ENCODE peak calls at places on chromosomes 1 and 21, in five cellular contexts. One of them, this sample, is unnamed.

GRCh38 chr1:162074548-162074947 is 5.1 kb downstream of the NOS1AP start:
- DNase-seq in IMR-90: no peak
- DNase-seq in mammary epithelial cell: peak
- DNase-seq in lower lobe of right lung: no peak
- DNase-seq in neural progenitor cell: no peak
- DNase-seq in this sample: no peak

GRCh38 chr1:65420590-65421340 is at the start of the genes LEPR and LEPROT:
- DNase-seq in IMR-90: peak
- DNase-seq in lower lobe of right lung: no peak
- DNase-seq in mammary epithelial cell: peak
- DNase-seq in neural progenitor cell: peak
- DNase-seq in this sample: no peak

GRCh38 chr1:203038217-203038741 is 12.0 kb downstream of the PPFIA4 start:
- DNase-seq in mammary epithelial cell: peak
- DNase-seq in IMR-90: peak
- DNase-seq in neural progenitor cell: no peak
- DNase-seq in lower lobe of right lung: no peak
- DNase-seq in this sample: no peak

GRCh38 chr1:29811247-29811646 is 574.9 kb downstream of the PTPRU start:
- DNase-seq in lower lobe of right lung: no peak
- DNase-seq in neural progenitor cell: no peak
- DNase-seq in IMR-90: no peak
- DNase-seq in mammary epithelial cell: no peak
- DNase-seq in this sample: no peak

GRCh38 chr1:214899908-214900470 is 182.5 kb upstream of the KCNK2 start:
- DNase-seq in mammary epithelial cell: no peak
- DNase-seq in neural progenitor cell: peak
- DNase-seq in lower lobe of right lung: no peak
- DNase-seq in IMR-90: peak
- DNase-seq in this sample: no peak

GRCh38 chr1:228320394-228320793 is 86.2 kb downstream of the TRIM11 start:
- DNase-seq in IMR-90: no peak
- DNase-seq in lower lobe of right lung: no peak
- DNase-seq in neural progenitor cell: no peak
- DNase-seq in mammary epithelial cell: no peak
- DNase-seq in this sample: no peak

GRCh38 chr1:147892216-147892615 is 10.4 kb upstream of the GJA8 start:
- DNase-seq in lower lobe of right lung: no peak
- DNase-seq in neural progenitor cell: peak
- DNase-seq in IMR-90: no peak
- DNase-seq in mammary epithelial cell: no peak
- DNase-seq in this sample: no peak

GRCh38 chr1:205407970-205408369 is 13.9 kb downstream of the LEMD1 start:
- DNase-seq in mammary epithelial cell: no peak
- DNase-seq in lower lobe of right lung: no peak
- DNase-seq in neural progenitor cell: no peak
- DNase-seq in IMR-90: no peak
- DNase-seq in this sample: no peak

GRCh38 chr1:53309802-53310201 is 18.1 kb downstream of the LRP8 start:
- DNase-seq in lower lobe of right lung: no peak
- DNase-seq in neural progenitor cell: no peak
- DNase-seq in IMR-90: no peak
- DNase-seq in mammary epithelial cell: no peak
- DNase-seq in this sample: no peak

GRCh38 chr1:106846656-106847055 is 209.8 kb upstream of the PRMT6 start:
- DNase-seq in neural progenitor cell: no peak
- DNase-seq in mammary epithelial cell: no peak
- DNase-seq in lower lobe of right lung: no peak
- DNase-seq in IMR-90: no peak
- DNase-seq in this sample: no peak

GRCh38 chr21:45962531-45963224 is 18.9 kb upstream of the COL6A1 start:
- DNase-seq in lower lobe of right lung: no peak
- DNase-seq in neural progenitor cell: no peak
- DNase-seq in mammary epithelial cell: no peak
- DNase-seq in IMR-90: no peak
- DNase-seq in this sample: no peak

GRCh38 chr1:244995602-244996400 is 131.5 kb upstream of the HNRNPU start:
- DNase-seq in IMR-90: no peak
- DNase-seq in lower lobe of right lung: no peak
- DNase-seq in mammary epithelial cell: no peak
- DNase-seq in neural progenitor cell: no peak
- DNase-seq in this sample: no peak

GRCh38 chr1:37978541-37978940 is 11.3 kb downstream of the SF3A3 start:
- DNase-seq in mammary epithelial cell: no peak
- DNase-seq in neural progenitor cell: no peak
- DNase-seq in IMR-90: no peak
- DNase-seq in lower lobe of right lung: no peak
- DNase-seq in this sample: no peak

GRCh38 chr1:84253891-84254290 is 47.6 kb upstream of the SAMD13 start:
- DNase-seq in neural progenitor cell: no peak
- DNase-seq in mammary epithelial cell: peak
- DNase-seq in IMR-90: peak
- DNase-seq in lower lobe of right lung: peak
- DNase-seq in this sample: no peak

GRCh38 chr1:7384679-7385078 is 386.4 kb upstream of the VAMP3 start:
- DNase-seq in mammary epithelial cell: no peak
- DNase-seq in neural progenitor cell: no peak
- DNase-seq in IMR-90: no peak
- DNase-seq in lower lobe of right lung: no peak
- DNase-seq in this sample: no peak

GRCh38 chr1:23624440-23624839 is 65.1 kb upstream of the ID3 start:
- DNase-seq in mammary epithelial cell: no peak
- DNase-seq in IMR-90: no peak
- DNase-seq in lower lobe of right lung: no peak
- DNase-seq in neural progenitor cell: no peak
- DNase-seq in this sample: no peak

GRCh38 chr1:53519412-53519811 is 60.2 kb downstream of the DMRTB1 start:
- DNase-seq in mammary epithelial cell: no peak
- DNase-seq in neural progenitor cell: peak
- DNase-seq in lower lobe of right lung: no peak
- DNase-seq in IMR-90: no peak
- DNase-seq in this sample: peak

GRCh38 chr1:98706173-98706848 is 44.8 kb downstream of the SNX7 start:
- DNase-seq in lower lobe of right lung: no peak
- DNase-seq in IMR-90: peak
- DNase-seq in mammary epithelial cell: no peak
- DNase-seq in neural progenitor cell: no peak
- DNase-seq in this sample: no peak

GRCh38 chr21:38506606-38507331 is 8.5 kb upstream of the ERG start:
- DNase-seq in neural progenitor cell: peak
- DNase-seq in IMR-90: no peak
- DNase-seq in mammary epithelial cell: no peak
- DNase-seq in lower lobe of right lung: no peak
- DNase-seq in this sample: no peak

GRCh38 chr1:110056776-110057175 is 13.7 kb downstream of the ALX3 start:
- DNase-seq in lower lobe of right lung: no peak
- DNase-seq in neural progenitor cell: no peak
- DNase-seq in mammary epithelial cell: peak
- DNase-seq in IMR-90: peak
- DNase-seq in this sample: no peak

DNA sequence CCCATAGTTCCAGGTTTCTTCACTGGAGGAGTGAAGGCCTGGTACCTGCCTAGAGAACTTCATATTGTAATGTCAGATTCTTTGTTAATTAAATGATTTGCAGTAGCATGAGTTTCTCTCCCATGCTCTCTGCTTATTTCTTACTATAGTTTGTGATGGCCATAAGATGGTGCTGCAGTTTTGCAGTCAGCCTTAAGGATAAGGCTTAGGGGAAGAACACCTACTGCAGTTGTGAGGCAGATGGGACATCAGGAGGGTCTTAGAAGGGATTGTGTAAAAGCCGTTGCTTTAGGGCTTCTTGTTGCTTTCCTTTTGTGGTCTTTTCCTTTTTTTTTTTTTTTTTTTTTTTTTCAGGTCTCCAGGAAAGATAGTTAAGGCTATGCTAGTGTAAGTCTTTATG is 61.8 kb downstream of the MACF1 start:
- DNase-seq in neural progenitor cell: peak
- DNase-seq in lower lobe of right lung: no peak
- DNase-seq in mammary epithelial cell: no peak
- DNase-seq in IMR-90: no peak
- DNase-seq in this sample: no peak
- TF ChIP-seq CTCF in neural progenitor cell: peak
- TF ChIP-seq CTCF in lower lobe of right lung: no peak
- TF ChIP-seq CTCF in mammary epithelial cell: peak
- TF ChIP-seq CTCF in IMR-90: peak
- TF ChIP-seq CTCF in this sample: no peak

GRCh38 chr1:32500387-32501209 is 35.7 kb downstream of the ZBTB8B start:
- DNase-seq in mammary epithelial cell: peak
- DNase-seq in IMR-90: peak
- DNase-seq in lower lobe of right lung: peak
- DNase-seq in neural progenitor cell: peak
- DNase-seq in this sample: peak
- TF ChIP-seq CTCF in mammary epithelial cell: no peak
- TF ChIP-seq CTCF in IMR-90: no peak
- TF ChIP-seq CTCF in lower lobe of right lung: no peak
- TF ChIP-seq CTCF in neural progenitor cell: peak
- TF ChIP-seq CTCF in this sample: no peak

DNA sequence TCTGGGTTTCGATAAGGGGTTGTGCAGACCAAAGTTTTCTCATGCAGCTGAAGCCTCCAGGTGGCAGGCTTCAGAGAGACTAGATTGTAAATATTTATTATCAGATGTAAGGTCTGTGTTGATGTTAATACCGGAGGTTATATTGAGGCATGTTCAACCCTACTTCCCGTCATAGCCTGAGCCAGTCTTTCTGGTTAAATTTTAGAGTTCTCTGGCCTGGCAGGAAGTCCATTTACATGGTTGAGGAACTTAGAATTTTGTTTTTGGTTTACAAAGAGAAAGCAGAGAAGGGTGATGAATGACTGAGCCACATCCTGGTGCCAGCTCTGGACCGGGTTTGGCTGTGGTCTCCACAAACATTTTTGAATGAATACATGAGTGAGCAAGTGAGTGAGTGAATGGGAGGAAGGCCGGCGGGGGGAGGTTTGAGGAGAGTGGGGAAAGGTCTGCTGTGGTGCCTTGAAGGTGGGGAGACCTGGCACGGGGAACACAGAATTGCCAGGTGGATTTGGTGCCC is 218.5 kb downstream of the DISC1 start:
- DNase-seq in mammary epithelial cell: no peak
- DNase-seq in neural progenitor cell: no peak
- DNase-seq in lower lobe of right lung: no peak
- DNase-seq in IMR-90: peak
- DNase-seq in this sample: no peak
- TF ChIP-seq CTCF in mammary epithelial cell: no peak
- TF ChIP-seq CTCF in neural progenitor cell: no peak
- TF ChIP-seq CTCF in lower lobe of right lung: no peak
- TF ChIP-seq CTCF in IMR-90: no peak
- TF ChIP-seq CTCF in this sample: no peak

GRCh38 chr1:1594602-1594981 is 5.3 kb downstream of the FNDC10 start:
- DNase-seq in lower lobe of right lung: no peak
- DNase-seq in neural progenitor cell: no peak
- DNase-seq in mammary epithelial cell: peak
- DNase-seq in IMR-90: no peak
- DNase-seq in this sample: no peak
- TF ChIP-seq CTCF in lower lobe of right lung: no peak
- TF ChIP-seq CTCF in neural progenitor cell: no peak
- TF ChIP-seq CTCF in mammary epithelial cell: no peak
- TF ChIP-seq CTCF in IMR-90: no peak
- TF ChIP-seq CTCF in this sample: no peak

DNA sequence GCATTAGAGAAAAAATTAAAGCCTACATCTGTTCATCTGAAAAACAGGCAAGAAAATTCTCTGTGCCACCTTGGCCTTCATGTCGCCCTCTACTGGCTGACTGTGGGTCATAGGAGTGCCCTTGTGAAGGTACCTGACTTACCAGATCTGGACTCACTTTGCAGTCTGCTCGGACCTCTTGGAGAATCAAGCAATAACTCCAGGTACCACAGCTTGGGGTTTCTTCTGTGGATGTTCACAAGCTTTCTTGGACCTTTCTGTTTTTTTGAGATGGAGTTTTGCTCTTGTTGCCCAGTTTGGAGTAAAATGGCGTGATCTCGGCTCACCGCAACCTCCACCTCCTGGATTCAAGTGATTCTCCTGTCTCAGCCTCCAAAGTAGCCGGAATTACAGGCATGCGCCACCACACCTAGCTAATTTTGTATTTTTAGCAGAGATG is 2.4 kb upstream of the PRAMEF18 start:
- DNase-seq in neural progenitor cell: no peak
- DNase-seq in lower lobe of right lung: no peak
- DNase-seq in mammary epithelial cell: no peak
- DNase-seq in IMR-90: no peak
- DNase-seq in this sample: peak
- TF ChIP-seq CTCF in neural progenitor cell: no peak
- TF ChIP-seq CTCF in lower lobe of right lung: peak
- TF ChIP-seq CTCF in mammary epithelial cell: no peak
- TF ChIP-seq CTCF in IMR-90: no peak
- TF ChIP-seq CTCF in this sample: no peak

This sample was measured in progenitor cell of endocrine pancreas.